ENCODE peak calls at places on chromosomes 1 and 21, in four cellular contexts. C is hepatocyte, T is PC-3, P is GM23248. X is an unnamed sample.

GRCh38 chr1:205630241-205630640 is 1.6 kb downstream of the ELK4 start:
- DNase-seq in C (no peak), P (peak; percentile 80), T (peak; percentile 35), X (no peak)

GRCh38 chr1:7470904-7471638 is 300.0 kb upstream of the VAMP3 start:
- DNase-seq in T (peak; percentile 95), P (peak; percentile 100), C (peak; percentile 85), X (no peak)

GRCh38 chr1:46643368-46643775 is 24.8 kb downstream of the ATPAF1 start:
- DNase-seq in T (peak; percentile 98), C (peak; percentile 60), P (peak; percentile 76), X (no peak)

GRCh38 chr1:63643517-63643916 is 50.3 kb downstream of the PGM1 start:
- DNase-seq in T (no peak), P (no peak), C (no peak), X (no peak)

GRCh38 chr21:25313891-25314646 is 293.2 kb downstream of the MRPL39 start:
- DNase-seq in T (peak; percentile 63), P (peak; percentile 56), C (no peak), X (no peak)

GRCh38 chr1:37497832-37498231 is 16.7 kb downstream of the MEAF6 start:
- DNase-seq in C (no peak), P (no peak), T (peak; percentile 61), X (no peak)

GRCh38 chr1:5747428-5748285 is 244.6 kb downstream of the NPHP4 start:
- DNase-seq in P (no peak), T (no peak), C (no peak), X (no peak)

GRCh38 chr1:7457811-7458210 is 313.3 kb upstream of the VAMP3 start:
- DNase-seq in P (no peak), C (no peak), T (no peak), X (no peak)

GRCh38 chr1:168260393-168260792 is 20.3 kb upstream of the TBX19 start:
- DNase-seq in C (no peak), P (no peak), T (no peak), X (no peak)

GRCh38 chr1:55245781-55246180 is 30.6 kb upstream of the USP24 start:
- DNase-seq in T (peak; percentile 12), C (no peak), P (peak; percentile 61), X (no peak)

GRCh38 chr1:20640183-20640597 is 6.9 kb downstream of the PINK1 start:
- DNase-seq in T (peak; percentile 74), P (peak; percentile 64), C (peak; percentile 76), X (peak; percentile 60)

GRCh38 chr21:27277122-27277521 is 310.2 kb upstream of the ADAMTS5 start:
- DNase-seq in T (no peak), P (no peak), C (no peak), X (no peak)

GRCh38 chr1:1615256-1616044 is at the start of gene MIB2:
- DNase-seq in T (peak; percentile 100), C (peak; percentile 99), P (peak; percentile 99), X (peak; percentile 99)

GRCh38 chr1:1610796-1611597 is 4.3 kb upstream of the MIB2 start:
- DNase-seq in P (peak; percentile 61), C (no peak), T (no peak), X (no peak)

GRCh38 chr1:1614204-1614953 is 921 bp upstream of the MIB2 start:
- DNase-seq in C (peak; percentile 88), T (peak; percentile 83), P (peak; percentile 94), X (no peak)

GRCh38 chr1:1614954-1615255 is 395 bp upstream of the MIB2 start:
- DNase-seq in C (no peak), P (no peak), T (no peak), X (no peak)

DNA sequence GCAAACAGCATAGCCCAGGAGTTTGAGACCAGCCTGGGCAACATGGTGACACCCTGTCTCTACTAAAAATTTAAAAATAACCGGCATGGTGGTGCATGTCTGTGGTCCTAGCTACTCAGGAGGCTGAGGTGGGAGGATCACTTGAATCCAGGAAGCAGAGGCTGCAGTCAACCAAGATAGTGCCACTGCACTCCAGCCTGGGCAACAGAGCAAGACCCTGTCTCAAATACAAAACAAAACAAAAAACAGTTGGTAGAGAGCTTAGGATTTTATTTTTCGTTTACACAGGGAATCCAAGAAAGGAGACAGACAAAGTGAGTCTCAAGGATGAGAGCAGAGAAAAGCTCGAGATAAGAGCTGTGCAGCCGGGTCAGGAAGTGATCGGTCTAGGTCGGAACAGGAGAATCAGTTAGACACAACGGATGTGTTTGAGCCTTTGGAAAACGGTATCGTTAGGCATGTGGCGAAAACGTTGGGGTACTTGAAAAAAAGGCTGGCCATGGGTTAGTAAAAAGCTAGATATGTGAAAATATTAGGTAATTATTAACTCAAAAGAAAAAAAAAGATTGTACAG is 1.7 kb upstream of the MIB2 start:
- DNase-seq in C (no peak), P (no peak), T (no peak), X (no peak)
- H3K4me3 ChIP-seq in C (no peak overlapping the region), P (peak overlapping the region; percentile 92), T (peak overlapping the region; percentile 94), X (no peak overlapping the region)

GRCh38 chr1:17097125-17097524 is 22.1 kb downstream of the PADI2 start:
- DNase-seq in P (no peak), C (no peak), T (no peak), X (no peak)
- H3K36me3 ChIP-seq in P (no peaks in the 10 kb centered on the region), C (no peaks in the 10 kb centered on the region), T (no peaks in the 10 kb centered on the region), X (no peaks in the 10 kb centered on the region)

GRCh38 chr1:25525360-25525688 is 18.1 kb upstream of the LDLRAP1 start:
- DNase-seq in C (no peak), T (no peak), P (no peak), X (no peak)
- TF ChIP-seq EZH2phosphoT487 in C (no peak), T (no peak), P (no peak), X (no peak)

GRCh38 chr21:43808367-43808766 is 19.0 kb downstream of the RRP1 start:
- DNase-seq in P (no peak), T (no peak), C (no peak), X (no peak)

GRCh38 chr21:43803558-43804300 is 14.4 kb downstream of the RRP1 start:
- DNase-seq in C (no peak), T (no peak), P (no peak), X (no peak)

GRCh38 chr21:43808832-43809251 is 19.5 kb downstream of the RRP1 start:
- DNase-seq in T (no peak), P (no peak), C (no peak), X (no peak)

GRCh38 chr21:43805275-43805800 is 16.0 kb downstream of the RRP1 start:
- DNase-seq in P (no peak), C (no peak), T (no peak), X (no peak)

DNA sequence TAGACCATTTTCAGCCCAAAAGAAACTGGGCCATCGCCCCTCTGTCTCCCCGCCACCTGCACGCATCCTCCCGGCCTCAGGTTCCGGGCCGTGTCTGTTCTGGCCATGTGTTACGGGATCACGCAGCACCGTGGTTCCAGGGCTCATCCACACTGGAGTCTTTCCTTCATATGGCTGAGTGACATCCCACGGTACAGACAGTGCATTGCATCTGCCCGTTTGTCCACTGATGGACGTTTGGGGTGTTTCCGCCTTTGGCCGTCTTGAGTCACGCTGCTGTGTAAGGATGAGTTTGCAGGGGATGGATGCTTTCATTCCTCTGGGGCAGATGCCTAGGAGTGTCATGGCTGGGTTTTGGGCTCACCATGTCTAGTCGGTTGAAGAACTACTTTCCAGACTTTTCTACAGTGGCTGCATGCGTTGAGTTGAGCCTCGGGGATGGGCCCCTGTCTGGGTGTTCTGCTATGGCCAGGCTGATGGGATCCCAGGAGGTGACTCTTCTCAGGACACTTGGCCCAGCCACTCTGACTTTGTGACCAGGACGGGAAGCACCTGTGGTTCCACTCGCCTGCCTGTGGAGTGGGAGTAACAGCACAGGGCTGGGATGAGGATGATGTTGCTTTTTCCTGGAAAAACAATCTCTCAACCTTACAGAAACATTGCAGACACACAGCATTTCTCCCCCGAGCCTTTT is 16.8 kb downstream of the RRP1 start:
- DNase-seq in C (no peak), P (no peak), T (no peak), X (no peak)
- H3K4me3 ChIP-seq in C (no peak overlapping the region), P (no peak overlapping the region), T (no peak overlapping the region), X (no peak overlapping the region)

DNA sequence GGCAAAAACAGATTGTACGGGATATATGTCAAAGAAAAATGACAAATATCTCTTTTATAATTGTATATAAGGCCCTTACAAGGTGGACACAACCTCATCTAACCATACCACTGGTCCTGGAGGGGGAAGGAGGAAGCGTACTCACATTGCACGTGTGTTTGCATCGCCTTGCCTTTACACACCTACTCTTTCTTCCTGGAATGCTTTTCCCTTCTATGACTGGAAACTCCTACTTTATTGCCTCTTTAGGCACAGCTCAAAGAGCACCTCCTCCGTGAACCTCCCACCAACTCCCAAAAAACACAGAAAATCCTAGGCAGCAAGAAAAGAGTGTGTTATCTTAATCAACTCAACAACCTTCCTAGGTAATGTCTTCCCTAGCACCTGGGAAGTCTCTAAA is 99.7 kb upstream of the LBR start:
- DNase-seq in T (no peak), C (no peak), P (no peak), X (no peak)
- H3K36me3 ChIP-seq in T (peaks cover 13% of the 10 kb centered on the region), C (no peaks in the 10 kb centered on the region), P (peaks cover 14% of the 10 kb centered on the region), X (no peaks in the 10 kb centered on the region)

DNA sequence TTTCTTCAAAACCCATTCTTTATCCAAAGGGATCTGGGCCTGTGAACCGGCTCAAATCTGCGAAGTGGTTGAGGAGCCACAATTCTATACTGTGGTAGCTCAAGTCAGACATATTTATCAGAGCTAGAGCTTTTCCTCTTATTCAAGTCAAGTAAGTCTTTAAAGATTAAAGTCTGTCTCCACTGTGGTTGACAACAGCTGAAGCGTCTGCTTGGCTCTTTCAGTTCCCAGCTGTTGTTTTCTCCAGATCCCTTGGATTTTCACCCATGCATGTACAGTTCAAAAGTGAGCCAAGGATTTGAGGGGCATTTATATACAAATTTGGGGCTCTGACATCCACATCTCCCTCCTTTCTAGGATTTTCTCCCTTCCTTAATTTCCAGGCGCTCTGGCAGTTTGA is 66.9 kb downstream of the C1orf185 start:
- DNase-seq in C (no peak), T (no peak), P (no peak), X (no peak)
- TF ChIP-seq EZH2phosphoT487 in C (no peak), T (no peak), P (no peak), X (no peak)

GRCh38 chr1:8518490-8518801 is 200.5 kb downstream of the SLC45A1 start:
- DNase-seq in C (no peak), T (no peak), P (no peak), X (no peak)
- H3K4me3 ChIP-seq in C (no peak overlapping the region), T (no peak overlapping the region), P (no peak overlapping the region), X (no peak overlapping the region)

GRCh38 chr1:1227386-1227785 is 4.4 kb downstream of the SDF4 start:
- DNase-seq in P (no peak), C (no peak), T (no peak), X (no peak)
- H3K36me3 ChIP-seq in P (no peaks in the 10 kb centered on the region), C (no peaks in the 10 kb centered on the region), T (peaks cover 46% of the 10 kb centered on the region), X (peaks cover 12% of the 10 kb centered on the region)

DNA sequence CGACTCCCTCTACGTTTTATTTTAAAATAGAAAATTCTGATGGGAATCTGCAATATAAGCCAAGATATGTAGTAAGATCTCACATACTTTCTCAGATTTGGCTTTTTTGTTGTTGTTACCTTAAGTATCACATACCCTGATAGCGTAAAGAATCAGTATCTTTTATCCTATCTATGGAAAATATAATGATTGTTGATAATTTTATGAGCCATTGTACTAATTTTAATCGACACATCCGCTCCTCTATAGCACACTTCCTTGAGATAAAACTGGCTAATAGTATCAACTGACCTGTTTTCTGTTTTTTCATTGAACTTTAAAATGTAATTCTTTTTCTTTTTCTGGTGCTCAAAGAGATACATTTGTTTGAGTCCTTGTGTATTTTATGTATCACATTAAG is 118.7 kb downstream of the NFIA start:
- DNase-seq in P (no peak), C (no peak), T (no peak), X (no peak)
- TF ChIP-seq EZH2phosphoT487 in P (no peak), C (no peak), T (no peak), X (no peak)